ENCODE peak calls at places on chromosome 13, in five cellular contexts. D is activated CD8-positive, alpha-beta memory T cell treated with anti-CD3 and anti-CD28 coated beads for 1 hour; O is activated T-cell treated with anti-CD3 and anti-CD28 coated beads, Interleukin-2, amount 50 U/mL, for 72 hours; Z is GM04503; T is T-helper 17 cell. E is an unnamed sample.

GRCh38 chr13:48626077-48626449 is 27.7 kb upstream of the CYSLTR2 start:
- DNase-seq in D (no peak), O (no peak), Z (no peak), T (no peak), E (no peak)

GRCh38 chr13:44734204-44734707 is 158.1 kb upstream of the TSC22D1 start:
- DNase-seq in D (no peak), O (no peak), Z (no peak), T (no peak), E (peak)

GRCh38 chr13:19089315-19089714 is 92.3 kb downstream of the TUBA3C start:
- DNase-seq in D (no peak), O (no peak), Z (no peak), T (no peak), E (no peak)

GRCh38 chr13:83943530-83944279 is 61.4 kb upstream of the SLITRK1 start:
- DNase-seq in D (no peak), O (no peak), Z (no peak), T (no peak), E (peak)

GRCh38 chr13:99035715-99036114 is 57.9 kb upstream of the DOCK9 start:
- DNase-seq in D (no peak), O (no peak), Z (no peak), T (no peak), E (no peak)

GRCh38 chr13:113421673-113422270 is 31.5 kb downstream of the ADPRHL1 start:
- DNase-seq in D (no peak), O (no peak), Z (no peak), T (no peak), E (no peak)

GRCh38 chr13:40285634-40286033 is 380.8 kb downstream of the FOXO1 start:
- DNase-seq in D (no peak), O (no peak), Z (no peak), T (no peak), E (no peak)

GRCh38 chr13:37412271-37412683 is 186.3 kb downstream of the POSTN start:
- DNase-seq in D (no peak), O (no peak), Z (no peak), T (no peak), E (no peak)

GRCh38 chr13:44768233-44768632 is 192.1 kb upstream of the TSC22D1 start:
- DNase-seq in D (no peak), O (peak), Z (no peak), T (no peak), E (no peak)

GRCh38 chr13:41017744-41018582 is 1.2 kb downstream of the ELF1 start:
- DNase-seq in D (no peak), O (no peak), Z (no peak), T (no peak), E (no peak)

GRCh38 chr13:59856281-59856810 is 307.4 kb downstream of the DIAPH3 start:
- DNase-seq in D (no peak), O (no peak), Z (no peak), T (no peak), E (no peak)

GRCh38 chr13:91764527-91764926 is 366.1 kb downstream of the GPC5 start:
- DNase-seq in D (no peak), O (no peak), Z (no peak), T (no peak), E (no peak)

GRCh38 chr13:98507060-98507797 is 69.7 kb downstream of the STK24 start:
- DNase-seq in D (no peak), O (no peak), Z (no peak), T (no peak), E (peak)

GRCh38 chr13:100602472-100603142 is 14.0 kb upstream of the GGACT start:
- DNase-seq in D (no peak), O (no peak), Z (no peak), T (no peak), E (no peak)

GRCh38 chr13:67150608-67151007 is 79.5 kb downstream of the PCDH9 start:
- DNase-seq in D (no peak), O (no peak), Z (no peak), T (no peak), E (no peak)

GRCh38 chr13:33164331-33164730 is 121.2 kb downstream of the STARD13 start:
- DNase-seq in D (no peak), O (no peak), Z (no peak), T (no peak), E (no peak)

GRCh38 chr13:74641586-74641985 is 507.4 kb upstream of the KLF12 start:
- DNase-seq in D (no peak), O (no peak), Z (peak), T (no peak), E (no peak)

GRCh38 chr13:68190826-68191225 is 960.7 kb upstream of the PCDH9 start:
- DNase-seq in D (no peak), O (no peak), Z (no peak), T (no peak), E (peak)

GRCh38 chr13:40518481-40518882 is 148.0 kb downstream of the FOXO1 start:
- DNase-seq in D (no peak), O (peak), Z (no peak), T (no peak), E (peak)

GRCh38 chr13:62653371-62653770 is 1237.7 kb upstream of the PCDH20 start:
- DNase-seq in D (no peak), O (no peak), Z (no peak), T (no peak), E (peak)

E was measured in A172.